ENCODE peak calls at places on chromosomes 2 and 18, in ten cellular contexts. N is spleen, H is Caco-2, U is PC-3, V is cardiac muscle cell, W is GM23248, T is NT2/D1, E is mesendoderm, O is mucosa of descending colon, I is breast epithelium. P is an unnamed sample. For H3K4me1, the result is how much of the 10 kb centered on the place peaks cover.

GRCh38 chr2:183148967-183149366 is 24.7 kb downstream of the NUP35 start:
- DNase-seq in W (peak), N (no peak), E (no peak), V (no peak), H (no peak), T (no peak), I (no peak), U (peak), O (no peak), P (no peak)

GRCh38 chr2:30631051-30631671 is 176.1 kb downstream of the CAPN13 start:
- DNase-seq in H (no peak), W (no peak), I (no peak), E (no peak), V (no peak), T (no peak), N (no peak), O (no peak), U (no peak), P (no peak)

GRCh38 chr2:114421781-114422180 is 20.7 kb upstream of the DPP10 start:
- DNase-seq in I (no peak), T (peak), U (no peak), V (peak), H (no peak), W (no peak), E (peak), O (no peak), N (no peak), P (no peak)

GRCh38 chr2:111168528-111168929 is 47.8 kb downstream of the BCL2L11 start:
- DNase-seq in O (no peak), H (no peak), E (no peak), V (peak), N (no peak), W (peak), I (no peak), T (no peak), U (peak), P (no peak)

GRCh38 chr2:21035974-21036707 is 7.7 kb downstream of the APOB start:
- DNase-seq in E (no peak), H (no peak), N (no peak), W (no peak), T (no peak), V (no peak), I (no peak), U (no peak), O (no peak), P (no peak)

GRCh38 chr18:38445485-38446145 is 880.0 kb upstream of the CELF4 start:
- DNase-seq in H (no peak), W (no peak), I (no peak), N (no peak), O (no peak), E (no peak), U (no peak), T (no peak), V (no peak), P (no peak)

GRCh38 chr18:79982736-79983135 is 5.6 kb downstream of the TXNL4A start:
- DNase-seq in W (peak), U (no peak), V (no peak), H (no peak), I (no peak), N (no peak), O (no peak), E (peak), T (no peak), P (no peak)

GRCh38 chr18:35178260-35178659 is 62.6 kb upstream of the ZNF397 start:
- DNase-seq in H (no peak), N (no peak), T (no peak), E (no peak), U (peak), W (peak), I (no peak), O (no peak), V (no peak), P (no peak)

GRCh38 chr18:49011291-49011746 is 60.6 kb upstream of the SMAD7 start:
- DNase-seq in H (no peak), E (no peak), V (no peak), I (peak), O (peak), W (no peak), N (peak), U (no peak), T (no peak), P (no peak)

GRCh38 chr2:140353541-140353940 is 1573.4 kb upstream of the NXPH2 start:
- DNase-seq in V (no peak), U (peak), H (no peak), N (no peak), W (peak), E (no peak), I (no peak), T (no peak), O (no peak), P (no peak)

GRCh38 chr2:120866483-120867140 is 130.9 kb downstream of the GLI2 start:
- DNase-seq in I (no peak), E (no peak), N (peak), O (no peak), H (no peak), U (no peak), V (no peak), W (peak), T (no peak), P (peak)

GRCh38 chr2:84850471-84850870 is 30.4 kb downstream of the TRABD2A start:
- DNase-seq in H (no peak), O (no peak), E (no peak), T (no peak), I (no peak), W (no peak), U (no peak), N (no peak), V (no peak), P (no peak)

GRCh38 chr2:207253946-207254345 is 88.2 kb upstream of the KLF7 start:
- DNase-seq in E (peak), N (no peak), T (no peak), W (peak), U (peak), O (no peak), H (no peak), I (no peak), V (no peak), P (no peak)

GRCh38 chr18:581106-581505 is 926 bp downstream of the CETN1 start:
- DNase-seq in O (no peak), E (no peak), H (no peak), U (no peak), I (no peak), V (peak), W (no peak), N (no peak), T (no peak), P (no peak)

GRCh38 chr2:16025876-16026640 is 85.7 kb downstream of the MYCN start:
- DNase-seq in W (no peak), U (no peak), I (no peak), O (no peak), E (no peak), V (no peak), T (no peak), H (no peak), N (no peak), P (no peak)

GRCh38 chr2:98902209-98903063 is 33.6 kb downstream of the CRACDL start:
- DNase-seq in U (no peak), N (no peak), H (no peak), E (no peak), O (no peak), V (no peak), T (no peak), I (no peak), W (no peak), P (no peak)

GRCh38 chr2:231221761-231222160 is 23.3 kb downstream of the ARMC9 start:
- DNase-seq in I (no peak), T (no peak), N (no peak), V (no peak), U (no peak), W (no peak), H (no peak), O (no peak), E (no peak), P (no peak)

GRCh38 chr2:237869357-237870102 is 10.1 kb downstream of the RAMP1 start:
- DNase-seq in N (peak), E (no peak), V (no peak), O (peak), W (no peak), H (no peak), U (no peak), I (peak), T (no peak), P (no peak)

GRCh38 chr2:234595829-234596228 is 98.9 kb upstream of the ARL4C start:
- DNase-seq in I (no peak), N (no peak), V (no peak), T (no peak), U (no peak), H (no peak), W (peak), O (no peak), E (no peak), P (no peak)

GRCh38 chr18:54558609-54559585 is 32.1 kb upstream of the DYNAP start:
- DNase-seq in W (peak), V (peak), I (no peak), E (peak), H (no peak), N (no peak), T (no peak), U (peak), O (no peak), P (no peak)

GRCh38 chr2:136764397-136765255 is 719 bp upstream of the THSD7B start:
- DNase-seq in U (no peak), W (no peak), E (peak), I (no peak), H (no peak), T (no peak), N (no peak), O (no peak), V (peak), P (peak)

GRCh38 chr2:23826079-23826478 is 100.8 kb downstream of the ATAD2B start:
- DNase-seq in H (no peak), I (no peak), O (no peak), E (no peak), V (no peak), T (no peak), U (no peak), N (no peak), W (no peak), P (no peak)

GRCh38 chr2:78431241-78431640 is 594.3 kb upstream of the REG3G start:
- DNase-seq in E (peak), T (no peak), H (no peak), V (no peak), W (no peak), N (no peak), O (no peak), I (no peak), U (no peak), P (no peak)

GRCh38 chr2:37829202-37829601 is 95.9 kb upstream of the RMDN2 start:
- DNase-seq in H (no peak), I (no peak), T (no peak), N (peak), E (peak), V (no peak), O (no peak), U (peak), W (peak), P (no peak)

GRCh38 chr2:28678944-28679343 is 72.7 kb upstream of the PPP1CB start:
- DNase-seq in T (no peak), E (no peak), U (no peak), N (no peak), V (no peak), H (no peak), I (no peak), W (no peak), O (no peak), P (no peak)

GRCh38 chr2:230068658-230069080 is at the start of gene SLC16A14:
- DNase-seq in I (no peak), U (peak), N (no peak), W (peak), T (peak), V (peak), E (peak), H (no peak), O (peak), P (peak)

GRCh38 chr2:109655287-109655686 is 41.1 kb downstream of the SOWAHC start:
- DNase-seq in V (no peak), E (no peak), O (no peak), I (no peak), H (no peak), T (no peak), W (peak), U (no peak), N (no peak), P (no peak)

GRCh38 chr18:62399781-62400308 is 74.7 kb downstream of the TNFRSF11A start:
- DNase-seq in H (peak), T (peak), N (no peak), W (peak), I (no peak), E (peak), V (peak), U (peak), O (no peak), P (no peak)

GRCh38 chr2:109054865-109055264 is 65.8 kb upstream of the EDAR start:
- DNase-seq in W (no peak), I (no peak), E (no peak), H (no peak), V (no peak), O (no peak), N (no peak), U (no peak), T (no peak), P (no peak)

GRCh38 chr2:65437392-65438135 is 5.2 kb upstream of the SPRED2 start:
- DNase-seq in W (no peak), U (no peak), N (no peak), H (no peak), E (peak), O (no peak), V (no peak), T (peak), I (no peak), P (no peak)

GRCh38 chr2:127155901-127156300 is 48.9 kb upstream of the BIN1 start:
- DNase-seq in W (peak), T (no peak), V (no peak), O (no peak), U (no peak), H (no peak), I (no peak), N (no peak), E (no peak), P (no peak)

GRCh38 chr2:207633686-207634085 is 8.5 kb upstream of the METTL21A start:
- DNase-seq in U (no peak), O (no peak), T (no peak), I (no peak), E (no peak), V (no peak), H (no peak), W (no peak), N (no peak), P (no peak)

GRCh38 chr2:67388680-67389079 is 8.5 kb upstream of the ETAA1 start:
- DNase-seq in W (no peak), V (no peak), N (no peak), I (no peak), T (no peak), U (no peak), H (no peak), O (no peak), E (peak), P (no peak)

GRCh38 chr2:239509388-239510143 is 108.7 kb upstream of the HDAC4 start:
- DNase-seq in W (no peak), O (no peak), N (no peak), E (no peak), V (no peak), H (no peak), U (no peak), T (no peak), I (no peak), P (no peak)

GRCh38 chr2:219567791-219568361 is 3.5 kb downstream of the OBSL1 start:
- DNase-seq in I (no peak), N (no peak), E (no peak), O (no peak), W (no peak), V (no peak), T (no peak), H (no peak), U (no peak), P (no peak)

GRCh38 chr18:59087391-59087790 is 52.3 kb upstream of the SEC11C start:
- DNase-seq in W (no peak), N (no peak), H (no peak), E (no peak), O (no peak), T (no peak), V (no peak), U (no peak), I (no peak), P (no peak)
- H3K4me1 ChIP-seq in W (under half), N (under half), H (under half), E (under half), O (under half), T (under half), V (under half), U (under half), I (under half), P (under half)

DNA sequence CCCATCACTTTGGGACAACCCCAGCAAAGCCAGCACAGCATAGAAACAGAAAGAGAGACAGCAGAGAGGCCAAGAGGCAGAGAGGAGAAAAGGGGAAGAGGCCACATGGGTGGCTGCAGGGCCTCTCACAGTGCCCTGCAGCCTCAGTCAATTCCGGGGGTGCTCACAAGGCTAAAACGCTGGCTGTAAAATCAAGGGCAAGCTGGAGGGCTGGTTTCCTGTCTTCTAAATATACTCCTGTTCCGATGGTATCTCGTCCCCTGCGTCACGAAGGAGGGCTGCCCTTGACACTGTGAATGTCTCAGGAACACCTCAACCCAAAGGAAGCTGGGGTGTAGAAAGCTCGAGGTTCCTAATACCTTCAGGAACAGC is 166.5 kb upstream of the ID2 start:
- DNase-seq in I (no peak), E (no peak), W (no peak), V (no peak), T (no peak), N (peak), O (peak), H (no peak), U (no peak), P (peak)
- H3K4me3 ChIP-seq in I (no peak), E (no peak), W (no peak), V (no peak), T (no peak), N (no peak), O (no peak), H (no peak), U (no peak), P (no peak)

GRCh38 chr2:62662131-62662530 is 43.4 kb upstream of the EHBP1 start:
- DNase-seq in T (no peak), I (no peak), W (no peak), O (no peak), H (no peak), V (no peak), N (no peak), U (no peak), E (no peak), P (no peak)
- H3K4me1 ChIP-seq in T (under half), I (under half), W (half or more), O (under half), H (under half), V (under half), N (under half), U (under half), E (under half), P (under half)

GRCh38 chr2:201968476-201968875 is 65.2 kb upstream of the FZD7 start:
- DNase-seq in V (no peak), I (no peak), H (no peak), O (no peak), U (no peak), E (no peak), T (no peak), W (no peak), N (no peak), P (no peak)

GRCh38 chr2:201970786-201971108 is 62.9 kb upstream of the FZD7 start:
- DNase-seq in V (no peak), I (no peak), N (no peak), W (no peak), H (no peak), T (no peak), O (no peak), E (no peak), U (no peak), P (no peak)

GRCh38 chr2:201971516-201972228 is 62.0 kb upstream of the FZD7 start:
- DNase-seq in I (no peak), U (no peak), H (no peak), V (no peak), N (no peak), W (peak), T (no peak), E (no peak), O (no peak), P (no peak)

GRCh38 chr2:201969241-201969937 is 64.3 kb upstream of the FZD7 start:
- DNase-seq in W (no peak), H (no peak), V (no peak), U (no peak), T (no peak), E (no peak), N (no peak), O (no peak), I (no peak), P (no peak)

GRCh38 chr2:201969938-201970785 is 63.5 kb upstream of the FZD7 start:
- DNase-seq in V (no peak), W (peak), N (no peak), T (no peak), E (peak), I (no peak), H (no peak), U (no peak), O (no peak), P (no peak)
- H3K4me3 ChIP-seq in V (no peak), W (no peak), N (no peak), T (no peak), E (no peak), I (no peak), H (no peak), U (no peak), O (no peak), P (no peak)

GRCh38 chr2:106191511-106192016 is 2.5 kb downstream of the UXS1 start:
- DNase-seq in O (no peak), U (no peak), T (no peak), H (no peak), W (no peak), V (no peak), N (no peak), I (no peak), E (peak), P (no peak)
- H3K4me1 ChIP-seq in O (under half), U (under half), T (under half), H (under half), W (under half), V (under half), N (half or more), I (under half), E (under half), P (under half)

GRCh38 chr2:174038472-174038871 is 73.3 kb upstream of the SP3 start:
- DNase-seq in V (no peak), W (no peak), N (no peak), H (no peak), T (no peak), E (no peak), U (no peak), O (no peak), I (no peak), P (no peak)
- H3K4me3 ChIP-seq in V (no peak), W (no peak), N (no peak), H (no peak), T (no peak), E (no peak), U (no peak), O (no peak), I (no peak), P (no peak)

P was measured in pancreas.